ENCODE peak calls at places on chromosomes 4 and X, in ten cellular contexts. L is OCI-M1; G is GM13977; C is mesendoderm; W is dermis microvascular lymphatic vessel endothelial cell; T is cardiac fibroblast; X is astrocyte; Z is globus pallidus; D is activated CD4-positive, alpha-beta T cell treated with anti-CD3 and anti-CD28 coated beads for 48 hours; P is iPS-NIHi11. J is an unnamed sample.

GRCh38 chr4:183165371-183165770 is 66.3 kb downstream of the WWC2 start:
- DNase-seq in D (no peak), G (no peak), C (no peak), Z (no peak), L (no peak), W (peak), P (no peak), X (no peak), T (peak), J (no peak)

GRCh38 chrX:109841869-109842579 is 109.0 kb upstream of the ACSL4 start:
- DNase-seq in G (no peak), W (no peak), T (no peak), L (peak), C (no peak), P (no peak), Z (no peak), X (peak), D (no peak), J (no peak)

GRCh38 chr4:137631605-137632004 is 99.3 kb upstream of the PCDH18 start:
- DNase-seq in C (no peak), D (no peak), W (no peak), X (no peak), Z (no peak), T (no peak), P (no peak), G (no peak), L (no peak), J (no peak)

GRCh38 chrX:15468036-15468435 is 25.1 kb downstream of the PIR start:
- DNase-seq in C (peak), G (no peak), W (peak), Z (peak), D (no peak), P (no peak), L (peak), T (peak), X (peak), J (peak)

GRCh38 chr4:169059294-169060201 is 49.5 kb upstream of the CBR4 start:
- DNase-seq in C (no peak), L (peak), X (no peak), D (no peak), G (no peak), W (peak), Z (no peak), P (no peak), T (peak), J (peak)

GRCh38 chrX:110210417-110211139 is 107.3 kb downstream of the AMMECR1 start:
- DNase-seq in P (no peak), D (no peak), C (no peak), W (peak), L (no peak), G (no peak), X (peak), Z (no peak), T (peak), J (no peak)

GRCh38 chr4:186074189-186074588 is 5.2 kb downstream of the TLR3 start:
- DNase-seq in P (no peak), W (peak), D (no peak), Z (peak), G (no peak), C (no peak), L (no peak), T (no peak), X (no peak), J (no peak)

GRCh38 chrX:10235851-10236250 is 79.1 kb downstream of the CLCN4 start:
- DNase-seq in G (no peak), T (peak), P (no peak), C (no peak), D (no peak), X (peak), Z (no peak), W (no peak), L (no peak), J (no peak)

GRCh38 chrX:13013353-13014110 is 30.9 kb downstream of the FAM9C start:
- DNase-seq in P (no peak), T (peak), X (no peak), L (peak), D (no peak), Z (peak), W (no peak), C (peak), G (peak), J (no peak)

GRCh38 chrX:34655496-34656258 is 1.4 kb downstream of the TMEM47 start:
- DNase-seq in C (peak), X (peak), T (no peak), L (no peak), W (no peak), Z (no peak), P (no peak), G (no peak), D (no peak), J (no peak)

GRCh38 chr4:140242357-140243284 is 88.6 kb upstream of the MAML3 start:
- DNase-seq in D (no peak), T (peak), L (peak), Z (no peak), C (no peak), G (no peak), X (no peak), P (no peak), W (no peak), J (no peak)

GRCh38 chr4:7016086-7016485 is 27.1 kb upstream of the TADA2B start:
- DNase-seq in W (no peak), G (no peak), C (no peak), L (no peak), P (no peak), X (no peak), Z (no peak), D (no peak), T (no peak), J (no peak)

GRCh38 chr4:730511-730910 is 24.9 kb downstream of the PCGF3 start:
- DNase-seq in X (no peak), Z (no peak), W (no peak), P (no peak), C (no peak), L (no peak), D (no peak), T (no peak), G (no peak), J (no peak)

GRCh38 chr4:112234952-112235609 is 3.5 kb downstream of the AP1AR start:
- DNase-seq in X (peak), D (peak), P (peak), C (peak), W (peak), G (peak), Z (peak), T (peak), L (peak), J (no peak)

GRCh38 chr4:17059192-17059634 is 160.8 kb upstream of the LDB2 start:
- DNase-seq in G (no peak), D (no peak), X (peak), W (no peak), T (peak), Z (no peak), L (no peak), P (no peak), C (no peak), J (no peak)

GRCh38 chr4:12852338-12853307 is 631.5 kb downstream of the RAB28 start:
- DNase-seq in X (peak), G (peak), W (peak), P (peak), D (no peak), C (peak), Z (peak), L (peak), T (peak), J (no peak)

GRCh38 chrX:25721564-25721963 is 416.6 kb upstream of the MAGEB18 start:
- DNase-seq in W (peak), Z (no peak), L (peak), D (no peak), T (peak), C (peak), G (peak), X (no peak), P (no peak), J (no peak)

GRCh38 chr4:17894421-17894820 is 83.6 kb downstream of the NCAPG start:
- DNase-seq in P (no peak), C (no peak), W (no peak), L (no peak), T (no peak), D (no peak), X (no peak), G (no peak), Z (no peak), J (no peak)

GRCh38 chrX:46979340-46979739 is 67.1 kb downstream of the JADE3 start:
- DNase-seq in D (no peak), G (no peak), X (peak), P (no peak), T (peak), Z (no peak), C (no peak), W (peak), L (no peak), J (no peak)